ENCODE peak calls at places on chromosomes 13 and 19, in ten cellular contexts. One of them, this sample, is unnamed.

GRCh38 chr19:44051654-44052402 is at the start of gene ZNF223:
- DNase-seq in tibial nerve: peak; percentile 85
- DNase-seq in body of pancreas: peak; percentile 95
- DNase-seq in ovary: peak; percentile 93
- DNase-seq in IMR-90: peak; percentile 89
- DNase-seq in GM12892: peak; percentile 47
- DNase-seq in spleen: peak; percentile 94
- DNase-seq in adrenal gland: peak; percentile 99
- DNase-seq in GM12891: peak; percentile 48
- DNase-seq in breast epithelium: peak; percentile 96
- DNase-seq in this sample: peak; percentile 84

GRCh38 chr13:44876782-44877324 is 112.4 kb downstream of the NUFIP1 start:
- DNase-seq in tibial nerve: no peak
- DNase-seq in IMR-90: no peak
- DNase-seq in breast epithelium: no peak
- DNase-seq in adrenal gland: no peak
- DNase-seq in GM12891: no peak
- DNase-seq in body of pancreas: no peak
- DNase-seq in ovary: peak; percentile 14
- DNase-seq in GM12892: no peak
- DNase-seq in spleen: no peak
- DNase-seq in this sample: peak; percentile 15

GRCh38 chr13:45108716-45109706 is 11.3 kb upstream of the GTF2F2 start:
- DNase-seq in body of pancreas: no peak
- DNase-seq in tibial nerve: no peak
- DNase-seq in adrenal gland: peak; percentile 29
- DNase-seq in IMR-90: peak; percentile 66
- DNase-seq in GM12891: no peak
- DNase-seq in ovary: no peak
- DNase-seq in GM12892: no peak
- DNase-seq in breast epithelium: no peak
- DNase-seq in spleen: no peak
- DNase-seq in this sample: peak; percentile 77

GRCh38 chr19:24074720-24075119 is 12.3 kb upstream of the ZNF254 start:
- DNase-seq in IMR-90: peak; percentile 74
- DNase-seq in spleen: no peak
- DNase-seq in tibial nerve: no peak
- DNase-seq in breast epithelium: no peak
- DNase-seq in GM12891: no peak
- DNase-seq in adrenal gland: no peak
- DNase-seq in body of pancreas: no peak
- DNase-seq in GM12892: no peak
- DNase-seq in ovary: no peak
- DNase-seq in this sample: peak; percentile 85

GRCh38 chr19:10517361-10517759 is at the start of gene S1PR5:
- DNase-seq in GM12892: no peak
- DNase-seq in spleen: no peak
- DNase-seq in tibial nerve: no peak
- DNase-seq in body of pancreas: peak; percentile 50
- DNase-seq in adrenal gland: no peak
- DNase-seq in ovary: no peak
- DNase-seq in GM12891: no peak
- DNase-seq in IMR-90: no peak
- DNase-seq in breast epithelium: no peak
- DNase-seq in this sample: no peak

GRCh38 chr13:25901460-25902376 is 150.1 kb downstream of the SHISA2 start:
- DNase-seq in adrenal gland: no peak
- DNase-seq in GM12891: no peak
- DNase-seq in spleen: no peak
- DNase-seq in breast epithelium: no peak
- DNase-seq in ovary: no peak
- DNase-seq in tibial nerve: no peak
- DNase-seq in GM12892: no peak
- DNase-seq in IMR-90: peak; percentile 11
- DNase-seq in body of pancreas: no peak
- DNase-seq in this sample: peak; percentile 79

GRCh38 chr19:33819875-33820781 is 23.5 kb downstream of the KCTD15 start:
- DNase-seq in tibial nerve: peak; percentile 43
- DNase-seq in spleen: peak; percentile 95
- DNase-seq in body of pancreas: peak; percentile 67
- DNase-seq in ovary: peak; percentile 61
- DNase-seq in GM12892: no peak
- DNase-seq in IMR-90: peak; percentile 12
- DNase-seq in breast epithelium: peak; percentile 78
- DNase-seq in GM12891: no peak
- DNase-seq in adrenal gland: peak; percentile 49
- DNase-seq in this sample: peak; percentile 94

GRCh38 chr19:30679286-30679685 is 307.1 kb downstream of the ZNF536 start:
- DNase-seq in body of pancreas: no peak
- DNase-seq in IMR-90: no peak
- DNase-seq in breast epithelium: no peak
- DNase-seq in tibial nerve: no peak
- DNase-seq in ovary: no peak
- DNase-seq in adrenal gland: no peak
- DNase-seq in GM12891: no peak
- DNase-seq in spleen: no peak
- DNase-seq in GM12892: no peak
- DNase-seq in this sample: no peak

GRCh38 chr19:40302224-40303011 is 17.3 kb upstream of the AKT2 start:
- DNase-seq in ovary: no peak
- DNase-seq in GM12892: no peak
- DNase-seq in adrenal gland: no peak
- DNase-seq in GM12891: no peak
- DNase-seq in breast epithelium: no peak
- DNase-seq in IMR-90: no peak
- DNase-seq in tibial nerve: no peak
- DNase-seq in body of pancreas: no peak
- DNase-seq in spleen: peak; percentile 14
- DNase-seq in this sample: no peak

GRCh38 chr13:42424182-42424581 is 149.8 kb upstream of the TNFSF11 start:
- DNase-seq in GM12892: no peak
- DNase-seq in IMR-90: no peak
- DNase-seq in spleen: no peak
- DNase-seq in body of pancreas: no peak
- DNase-seq in adrenal gland: no peak
- DNase-seq in tibial nerve: no peak
- DNase-seq in GM12891: no peak
- DNase-seq in ovary: no peak
- DNase-seq in breast epithelium: no peak
- DNase-seq in this sample: no peak

GRCh38 chr13:99288069-99288468 is 19.1 kb downstream of the GPR183 start:
- DNase-seq in adrenal gland: no peak
- DNase-seq in ovary: no peak
- DNase-seq in breast epithelium: no peak
- DNase-seq in GM12891: peak; percentile 23
- DNase-seq in spleen: no peak
- DNase-seq in IMR-90: no peak
- DNase-seq in GM12892: peak; percentile 27
- DNase-seq in body of pancreas: no peak
- DNase-seq in tibial nerve: no peak
- DNase-seq in this sample: no peak

GRCh38 chr19:55352746-55353145 is 1.8 kb downstream of the COX6B2 start:
- DNase-seq in GM12891: no peak
- DNase-seq in adrenal gland: no peak
- DNase-seq in IMR-90: no peak
- DNase-seq in breast epithelium: no peak
- DNase-seq in body of pancreas: no peak
- DNase-seq in ovary: peak; percentile 15
- DNase-seq in tibial nerve: no peak
- DNase-seq in GM12892: no peak
- DNase-seq in spleen: no peak
- DNase-seq in this sample: no peak

GRCh38 chr13:71580614-71581013 is 286.4 kb downstream of the DACH1 start:
- DNase-seq in ovary: no peak
- DNase-seq in IMR-90: no peak
- DNase-seq in breast epithelium: no peak
- DNase-seq in tibial nerve: no peak
- DNase-seq in GM12892: no peak
- DNase-seq in adrenal gland: no peak
- DNase-seq in body of pancreas: no peak
- DNase-seq in GM12891: no peak
- DNase-seq in spleen: no peak
- DNase-seq in this sample: no peak

GRCh38 chr13:103325675-103326074 is 259.5 kb upstream of the SLC10A2 start:
- DNase-seq in adrenal gland: no peak
- DNase-seq in IMR-90: no peak
- DNase-seq in tibial nerve: no peak
- DNase-seq in breast epithelium: no peak
- DNase-seq in ovary: no peak
- DNase-seq in GM12892: no peak
- DNase-seq in GM12891: no peak
- DNase-seq in body of pancreas: no peak
- DNase-seq in spleen: no peak
- DNase-seq in this sample: no peak

GRCh38 chr13:95494082-95494681 is 58.3 kb upstream of the CLDN10 start:
- DNase-seq in breast epithelium: no peak
- DNase-seq in GM12891: peak; percentile 35
- DNase-seq in tibial nerve: no peak
- DNase-seq in spleen: no peak
- DNase-seq in GM12892: peak; percentile 29
- DNase-seq in ovary: no peak
- DNase-seq in IMR-90: peak; percentile 62
- DNase-seq in body of pancreas: no peak
- DNase-seq in adrenal gland: no peak
- DNase-seq in this sample: peak; percentile 72

DNA sequence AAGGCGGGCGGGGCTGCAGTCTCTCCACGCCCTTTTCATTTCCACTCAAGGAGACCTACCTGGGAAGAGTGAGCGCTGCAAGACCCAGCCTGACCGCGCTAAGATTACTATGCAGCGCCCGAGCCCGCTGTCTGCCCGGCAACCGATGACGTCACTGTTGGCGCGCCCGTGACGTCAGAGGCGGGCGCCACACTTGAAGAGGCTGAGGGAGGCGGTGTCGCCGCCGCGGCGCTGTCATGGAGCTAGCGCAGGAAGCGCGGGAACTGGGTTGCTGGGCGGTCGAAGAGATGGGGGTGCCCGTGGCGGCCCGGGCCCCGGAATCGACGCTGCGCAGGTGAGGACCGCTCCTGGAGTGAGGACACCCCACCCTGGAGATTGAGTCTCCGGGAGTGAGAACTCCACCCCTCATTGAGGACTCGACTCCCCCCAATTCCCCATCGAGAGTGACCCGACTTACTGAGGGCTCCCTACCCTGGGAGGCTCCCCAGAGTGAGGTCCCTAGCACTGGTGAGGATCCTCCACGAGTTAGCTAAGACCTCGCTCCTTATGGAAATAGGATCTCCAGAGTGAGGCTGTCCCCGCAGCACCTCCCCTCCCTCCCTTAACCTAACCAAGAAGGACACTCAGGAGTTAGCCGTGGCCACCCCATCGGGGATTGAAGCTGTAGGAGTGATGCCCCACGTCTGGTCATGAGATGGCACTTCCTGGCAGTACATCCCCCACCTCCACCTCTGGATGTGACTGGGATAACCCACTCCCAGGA is at the start of gene HAUS5:
- DNase-seq in body of pancreas: peak; percentile 95
- DNase-seq in GM12892: peak; percentile 90
- DNase-seq in breast epithelium: peak; percentile 96
- DNase-seq in spleen: peak; percentile 97
- DNase-seq in tibial nerve: peak; percentile 95
- DNase-seq in ovary: peak; percentile 95
- DNase-seq in GM12891: peak; percentile 94
- DNase-seq in IMR-90: peak; percentile 87
- DNase-seq in adrenal gland: peak; percentile 88
- DNase-seq in this sample: peak; percentile 88
- TF ChIP-seq POLR2A in body of pancreas: peak; percentile 71
- TF ChIP-seq POLR2A in GM12892: peak; percentile 83
- TF ChIP-seq POLR2A in breast epithelium: no peak
- TF ChIP-seq POLR2A in spleen: peak; percentile 86
- TF ChIP-seq POLR2A in tibial nerve: peak; percentile 49
- TF ChIP-seq POLR2A in ovary: peak; percentile 63
- TF ChIP-seq POLR2A in GM12891: peak; percentile 65
- TF ChIP-seq POLR2A in IMR-90: no peak
- TF ChIP-seq POLR2A in adrenal gland: peak; percentile 40
- TF ChIP-seq POLR2A in this sample: peak; percentile 65

DNA sequence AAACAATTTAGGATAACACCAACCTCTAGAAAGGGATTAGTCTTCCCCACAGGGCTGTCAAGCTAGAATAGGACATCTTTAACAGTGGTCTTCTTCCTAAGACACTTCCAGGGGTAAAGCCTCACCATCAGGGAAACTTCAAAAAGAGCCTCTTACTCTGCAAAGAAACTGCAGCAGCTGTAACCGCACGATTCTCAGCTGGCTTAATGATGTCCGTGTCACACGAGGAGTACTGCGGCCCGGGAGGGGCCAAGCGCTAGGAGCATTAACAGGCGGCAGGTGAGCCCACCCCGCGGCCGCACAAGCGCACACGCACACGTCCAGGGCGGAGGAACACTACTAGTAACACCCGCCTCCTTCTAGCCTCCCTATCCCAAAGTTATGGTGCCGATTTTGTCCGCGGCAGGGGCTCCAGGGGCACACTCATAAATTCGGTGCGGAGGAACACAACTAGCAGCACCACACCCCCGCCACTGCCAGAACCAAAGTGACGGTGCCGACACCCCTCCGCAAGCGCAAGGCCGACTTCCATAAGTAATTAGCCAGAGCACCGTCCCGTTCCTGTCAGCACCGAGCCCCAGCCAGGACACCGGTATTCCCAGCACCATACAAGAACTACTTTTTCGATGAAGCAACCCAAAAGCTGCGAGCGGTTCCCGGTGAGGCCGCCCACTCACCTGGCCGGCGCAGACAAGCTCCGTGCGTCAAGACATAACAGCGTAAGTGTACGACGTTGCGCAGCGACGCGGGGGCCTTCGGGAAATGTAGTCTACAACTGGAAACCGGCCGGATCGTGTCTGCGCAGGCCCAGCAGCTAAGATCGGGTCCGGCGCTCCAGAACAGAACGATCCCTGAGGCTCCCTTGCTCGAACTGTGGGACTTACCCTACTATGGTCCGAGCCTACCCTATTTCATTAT is at the start of the genes ZNF540 and ZNF571:
- DNase-seq in body of pancreas: peak; percentile 96
- DNase-seq in GM12892: peak; percentile 53
- DNase-seq in spleen: peak; percentile 97
- DNase-seq in IMR-90: peak; percentile 93
- DNase-seq in adrenal gland: peak; percentile 97
- DNase-seq in breast epithelium: peak; percentile 95
- DNase-seq in ovary: peak; percentile 95
- DNase-seq in GM12891: peak; percentile 64
- DNase-seq in tibial nerve: peak; percentile 87
- DNase-seq in this sample: peak; percentile 88
- TF ChIP-seq POLR2A in body of pancreas: peak; percentile 82
- TF ChIP-seq POLR2A in GM12892: no peak
- TF ChIP-seq POLR2A in spleen: no peak
- TF ChIP-seq POLR2A in IMR-90: peak; percentile 38
- TF ChIP-seq POLR2A in adrenal gland: peak; percentile 90
- TF ChIP-seq POLR2A in breast epithelium: peak; percentile 47
- TF ChIP-seq POLR2A in ovary: peak; percentile 63
- TF ChIP-seq POLR2A in GM12891: peak; percentile 63
- TF ChIP-seq POLR2A in tibial nerve: peak; percentile 76
- TF ChIP-seq POLR2A in this sample: no peak

GRCh38 chr19:14433454-14434156 is 499 bp downstream of the PKN1 start:
- DNase-seq in tibial nerve: no peak
- DNase-seq in spleen: peak; percentile 86
- DNase-seq in adrenal gland: peak; percentile 33
- DNase-seq in breast epithelium: no peak
- DNase-seq in GM12891: no peak
- DNase-seq in IMR-90: no peak
- DNase-seq in body of pancreas: peak; percentile 40
- DNase-seq in GM12892: no peak
- DNase-seq in ovary: no peak
- DNase-seq in this sample: no peak
- TF ChIP-seq POLR2A in tibial nerve: no peak
- TF ChIP-seq POLR2A in spleen: no peak
- TF ChIP-seq POLR2A in adrenal gland: no peak
- TF ChIP-seq POLR2A in breast epithelium: no peak
- TF ChIP-seq POLR2A in GM12891: no peak
- TF ChIP-seq POLR2A in IMR-90: no peak
- TF ChIP-seq POLR2A in body of pancreas: no peak
- TF ChIP-seq POLR2A in GM12892: no peak
- TF ChIP-seq POLR2A in ovary: no peak
- TF ChIP-seq POLR2A in this sample: no peak

GRCh38 chr19:5585461-5586299 is 17.9 kb upstream of the TINCR start:
- DNase-seq in GM12892: no peak
- DNase-seq in ovary: no peak
- DNase-seq in body of pancreas: no peak
- DNase-seq in IMR-90: no peak
- DNase-seq in spleen: no peak
- DNase-seq in GM12891: peak; percentile 63
- DNase-seq in breast epithelium: peak; percentile 72
- DNase-seq in adrenal gland: peak; percentile 48
- DNase-seq in tibial nerve: no peak
- DNase-seq in this sample: peak; percentile 78
- TF ChIP-seq POLR2A in GM12892: peak; percentile 13
- TF ChIP-seq POLR2A in ovary: no peak
- TF ChIP-seq POLR2A in body of pancreas: no peak
- TF ChIP-seq POLR2A in IMR-90: no peak
- TF ChIP-seq POLR2A in spleen: no peak
- TF ChIP-seq POLR2A in GM12891: no peak
- TF ChIP-seq POLR2A in breast epithelium: no peak
- TF ChIP-seq POLR2A in adrenal gland: no peak
- TF ChIP-seq POLR2A in tibial nerve: no peak
- TF ChIP-seq POLR2A in this sample: no peak